ENCODE peak calls at places on chromosomes 1 and 21, in seven cellular contexts. U is colonic mucosa, R is uterus, B is psoas muscle, I is dorsolateral prefrontal cortex, Y is upper lobe of left lung, T is MM.1S. F is an unnamed sample.

GRCh38 chr1:92805216-92805615 is 20.3 kb upstream of the EVI5 start:
- DNase-seq in U (no peak), R (no peak), B (no peak), I (no peak), Y (no peak), T (no peak), F (no peak)

GRCh38 chr1:226082959-226083302 is 20.4 kb downstream of the H3-3A start:
- DNase-seq in U (no peak), R (peak), B (peak), I (peak), Y (peak), T (peak), F (no peak)

GRCh38 chr1:43493661-43494450 is 36.8 kb upstream of the PTPRF start:
- DNase-seq in U (no peak), R (no peak), B (no peak), I (no peak), Y (no peak), T (no peak), F (no peak)

GRCh38 chr1:89987170-89987819 is 7.6 kb upstream of the ZNF326 start:
- DNase-seq in U (peak), R (peak), B (no peak), I (peak), Y (peak), T (peak), F (peak)

GRCh38 chr1:32626176-32626575 is 24.2 kb downstream of the ZBTB8OS start:
- DNase-seq in U (no peak), R (no peak), B (no peak), I (no peak), Y (no peak), T (no peak), F (no peak)

GRCh38 chr1:33257759-33258712 is 1.7 kb downstream of the ZNF362 start:
- DNase-seq in U (peak), R (no peak), B (no peak), I (no peak), Y (peak), T (no peak), F (no peak)

GRCh38 chr1:208437416-208437815 is 193.2 kb upstream of the PLXNA2 start:
- DNase-seq in U (no peak), R (no peak), B (no peak), I (no peak), Y (no peak), T (peak), F (no peak)

GRCh38 chr1:18463984-18464664 is 16.6 kb upstream of the KLHDC7A start:
- DNase-seq in U (peak), R (no peak), B (no peak), I (no peak), Y (peak), T (no peak), F (no peak)

GRCh38 chr1:20981903-20982695 is 194.6 kb downstream of the EIF4G3 start:
- DNase-seq in U (no peak), R (no peak), B (no peak), I (no peak), Y (no peak), T (no peak), F (no peak)

GRCh38 chr1:3263790-3264189 is 190.7 kb upstream of the ARHGEF16 start:
- DNase-seq in U (no peak), R (no peak), B (no peak), I (no peak), Y (no peak), T (no peak), F (no peak)

GRCh38 chr1:216498277-216498676 is 75.0 kb upstream of the USH2A start:
- DNase-seq in U (no peak), R (no peak), B (no peak), I (no peak), Y (no peak), T (no peak), F (no peak)

GRCh38 chr1:201917362-201918033 is 28.8 kb downstream of the SHISA4 start:
- DNase-seq in U (no peak), R (peak), B (peak), I (no peak), Y (peak), T (no peak), F (no peak)

GRCh38 chr1:61950418-61950817 is 208.1 kb downstream of the PATJ start:
- DNase-seq in U (no peak), R (no peak), B (no peak), I (no peak), Y (no peak), T (no peak), F (no peak)

GRCh38 chr1:228004887-228005462 is 1.8 kb upstream of the WNT3A start:
- DNase-seq in U (no peak), R (peak), B (no peak), I (no peak), Y (no peak), T (no peak), F (no peak)

GRCh38 chr1:116961599-116961998 is 40.0 kb upstream of the CD101 start:
- DNase-seq in U (no peak), R (no peak), B (no peak), I (no peak), Y (no peak), T (no peak), F (no peak)

GRCh38 chr1:248850124-248850523 is 8.8 kb downstream of the ZNF692 start:
- DNase-seq in U (no peak), R (no peak), B (no peak), I (no peak), Y (no peak), T (no peak), F (no peak)

GRCh38 chr21:21029159-21029558 is 30.9 kb downstream of the NCAM2 start:
- DNase-seq in U (no peak), R (no peak), B (no peak), I (no peak), Y (no peak), T (no peak), F (no peak)

GRCh38 chr1:215863796-215864195 is 296.7 kb downstream of the KCTD3 start:
- DNase-seq in U (no peak), R (no peak), B (no peak), I (no peak), Y (no peak), T (peak), F (no peak)

GRCh38 chr1:110593905-110594304 is 12.3 kb downstream of the KCNA2 start:
- DNase-seq in U (no peak), R (no peak), B (no peak), I (no peak), Y (no peak), T (no peak), F (no peak)

GRCh38 chr1:168135982-168136708 is 585 bp downstream of the GPR161 start:
- DNase-seq in U (peak), R (peak), B (peak), I (no peak), Y (peak), T (no peak), F (no peak)

GRCh38 chr1:170661646-170662411 is 2.1 kb upstream of the PRRX1 start:
- DNase-seq in U (no peak), R (peak), B (peak), I (no peak), Y (no peak), T (no peak), F (no peak)

GRCh38 chr1:180920702-180921101 is 8.0 kb downstream of the KIAA1614 start:
- DNase-seq in U (no peak), R (no peak), B (no peak), I (no peak), Y (no peak), T (no peak), F (no peak)
- TF ChIP-seq CTCF in U (no peak), R (no peak), B (no peak), I (no peak), Y (no peak), T (peak), F (peak)

GRCh38 chr1:80384960-80385359 is 1378.4 kb upstream of the ADGRL4 start:
- DNase-seq in U (no peak), R (no peak), B (no peak), I (no peak), Y (no peak), T (no peak), F (no peak)
- H3K4me3 ChIP-seq in U (no peak), R (no peak), B (no peak), I (no peak), Y (no peak), T (no peak), F (no peak)

DNA sequence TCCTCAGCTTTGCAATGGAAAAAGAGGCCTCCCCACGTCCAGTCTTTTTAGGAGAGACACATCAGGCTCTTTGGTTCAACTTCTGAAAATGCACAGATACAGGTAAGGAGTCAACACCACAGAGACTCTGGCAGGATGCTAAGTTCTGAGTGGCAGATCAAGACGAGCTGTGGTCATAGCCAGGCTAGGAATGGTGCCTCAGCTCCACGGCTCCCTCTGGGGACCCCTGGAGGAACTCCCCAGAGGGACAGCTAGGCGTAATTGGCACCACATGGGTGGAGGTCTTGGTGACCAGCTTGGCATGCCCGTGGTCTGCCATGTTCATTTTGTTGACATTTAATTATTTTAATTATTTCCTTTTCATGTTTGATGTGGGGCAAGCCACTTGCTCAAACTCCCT is 206.1 kb downstream of the KAZN start:
- DNase-seq in U (no peak), R (no peak), B (no peak), I (no peak), Y (no peak), T (no peak), F (no peak)
- TF ChIP-seq CTCF in U (no peak), R (no peak), B (no peak), I (no peak), Y (no peak), T (peak), F (peak)

DNA sequence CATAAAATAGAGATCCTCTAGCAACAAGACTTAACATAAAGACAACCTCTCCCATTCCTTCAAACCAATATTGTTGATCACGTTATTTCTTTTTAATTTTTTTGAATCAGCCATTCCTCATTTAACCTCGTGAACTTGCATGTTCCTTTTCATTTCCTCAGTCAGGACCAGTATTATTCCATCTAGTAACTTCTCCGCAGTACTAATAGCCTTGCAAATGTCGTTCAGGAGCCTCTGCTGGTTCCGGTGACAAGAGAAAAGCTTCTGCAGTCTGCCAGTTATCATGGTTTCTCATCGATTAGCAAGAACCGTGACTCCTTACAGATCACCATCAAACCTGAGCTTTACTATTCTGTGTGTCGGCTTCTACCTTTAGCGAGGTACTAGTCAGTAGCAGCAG is 3.0 kb downstream of the APP start:
- DNase-seq in U (no peak), R (no peak), B (no peak), I (no peak), Y (no peak), T (no peak), F (no peak)
- H3K4me3 ChIP-seq in U (peak), R (no peak), B (peak), I (peak), Y (peak), T (no peak), F (no peak)

GRCh38 chr1:200561856-200562214 is 58.7 kb downstream of the KIF14 start:
- DNase-seq in U (no peak), R (no peak), B (no peak), I (no peak), Y (no peak), T (no peak), F (no peak)

GRCh38 chr1:200558866-200559459 is 61.6 kb downstream of the KIF14 start:
- DNase-seq in U (no peak), R (no peak), B (no peak), I (no peak), Y (no peak), T (peak), F (no peak)

GRCh38 chr1:200550367-200550766 is 70.2 kb downstream of the KIF14 start:
- DNase-seq in U (no peak), R (no peak), B (no peak), I (no peak), Y (no peak), T (no peak), F (no peak)

GRCh38 chr1:200556005-200556404 is 64.5 kb downstream of the KIF14 start:
- DNase-seq in U (no peak), R (no peak), B (no peak), I (no peak), Y (no peak), T (no peak), F (no peak)
- TF ChIP-seq CTCF in U (no peak), R (no peak), B (no peak), I (no peak), Y (no peak), T (no peak), F (no peak)

F was measured in GM12864.